ENCODE peak calls at places on chromosomes 16 and 17, in four cellular contexts. L is H1, N is neuronal stem cell, M is mesenchymal stem cell. P is an unnamed sample.

GRCh38 chr17:58325289-58325726 is 3.3 kb downstream of the TSPOAP1 start:
- DNase-seq in L (peak), N (no peak), M (no peak), P (peak)

GRCh38 chr16:26175944-26176343 is 484.2 kb downstream of the HS3ST4 start:
- DNase-seq in L (no peak), N (no peak), M (no peak), P (no peak)

GRCh38 chr16:85857406-85857805 is 41.6 kb upstream of the IRF8 start:
- DNase-seq in L (no peak), N (no peak), M (no peak), P (no peak)

GRCh38 chr16:87784812-87785211 is 19.0 kb upstream of the KLHDC4 start:
- DNase-seq in L (no peak), N (no peak), M (no peak), P (peak)

GRCh38 chr17:21089145-21089544 is 37.6 kb upstream of the DHRS7B start:
- DNase-seq in L (no peak), N (no peak), M (peak), P (no peak)

GRCh38 chr17:82092995-82093751 is 4.9 kb downstream of the FASN start:
- DNase-seq in L (no peak), N (no peak), M (no peak), P (no peak)

GRCh38 chr17:58415371-58416055 is 1.8 kb downstream of the RNF43 start:
- DNase-seq in L (no peak), N (no peak), M (no peak), P (peak)

GRCh38 chr17:66123163-66123562 is 68.8 kb downstream of the CEP112 start:
- DNase-seq in L (no peak), N (no peak), M (peak), P (peak)

GRCh38 chr16:85664580-85665372 is 24.0 kb downstream of the GINS2 start:
- DNase-seq in L (no peak), N (no peak), M (no peak), P (no peak)

GRCh38 chr17:2068101-2068518 is 13.2 kb downstream of the HIC1 start:
- DNase-seq in L (no peak), N (no peak), M (peak), P (no peak)

GRCh38 chr16:86375841-86376240 is 134.5 kb upstream of the FOXF1 start:
- DNase-seq in L (no peak), N (no peak), M (peak), P (no peak)

GRCh38 chr17:17887752-17888304 is 51.0 kb upstream of the SREBF1 start:
- DNase-seq in L (no peak), N (no peak), M (no peak), P (no peak)

GRCh38 chr16:16868727-16869126 is 489.8 kb downstream of the NPIPA7 start:
- DNase-seq in L (no peak), N (no peak), M (no peak), P (peak)

GRCh38 chr16:4386452-4386813 is 14.8 kb downstream of the VASN start:
- DNase-seq in L (peak), N (no peak), M (no peak), P (no peak)

GRCh38 chr17:27269978-27270377 is 23.9 kb upstream of the WSB1 start:
- DNase-seq in L (no peak), N (no peak), M (no peak), P (no peak)

GRCh38 chr17:57259817-57260216 is 3.5 kb downstream of the MSI2 start:
- DNase-seq in L (peak), N (no peak), M (no peak), P (no peak)

GRCh38 chr16:82047374-82047773 is 12.3 kb downstream of the HSD17B2 start:
- DNase-seq in L (no peak), N (no peak), M (no peak), P (no peak)

GRCh38 chr17:30333503-30334240 is at the start of gene TMIGD1:
- DNase-seq in L (no peak), N (no peak), M (no peak), P (no peak)

GRCh38 chr17:27351741-27352140 is 57.8 kb downstream of the WSB1 start:
- DNase-seq in L (no peak), N (no peak), M (no peak), P (no peak)

GRCh38 chr16:75107505-75107904 is 9.1 kb downstream of the LDHD start:
- DNase-seq in L (no peak), N (no peak), M (no peak), P (no peak)

GRCh38 chr16:19289805-19290490 is 4.4 kb downstream of the CLEC19A start:
- DNase-seq in L (peak), N (peak), M (no peak), P (peak)

GRCh38 chr16:4511441-4512082 is 27.0 kb downstream of the CDIP1 start:
- DNase-seq in L (peak), N (peak), M (peak), P (peak)

GRCh38 chr17:32491371-32492280 is 4.8 kb downstream of the CDK5R1 start:
- DNase-seq in L (no peak), N (no peak), M (no peak), P (no peak)

GRCh38 chr16:2689968-2690830 is 7.9 kb downstream of the KCTD5 start:
- DNase-seq in L (no peak), N (no peak), M (no peak), P (no peak)

GRCh38 chr16:74521691-74522090 is 85.2 kb downstream of the GLG1 start:
- DNase-seq in L (no peak), N (no peak), M (peak), P (peak)

GRCh38 chr17:2990396-2990795 is 73.0 kb downstream of the OR1D5 start:
- DNase-seq in L (no peak), N (no peak), M (no peak), P (no peak)

GRCh38 chr17:81817758-81818147 is 13.8 kb downstream of the GCGR start:
- DNase-seq in L (no peak), N (no peak), M (no peak), P (no peak)

GRCh38 chr17:20009302-20010098 is at the start of gene SPECC1:
- DNase-seq in L (peak), N (peak), M (peak), P (peak)

GRCh38 chr17:65205655-65206054 is 68.5 kb downstream of the RGS9 start:
- DNase-seq in L (no peak), N (no peak), M (no peak), P (no peak)

GRCh38 chr16:89922477-89922883 is 662 bp upstream of the TUBB3 start:
- DNase-seq in L (peak), N (peak), M (peak), P (peak)

GRCh38 chr17:76716834-76717205 is 6.1 kb upstream of the MXRA7 start:
- DNase-seq in L (no peak), N (no peak), M (peak), P (no peak)

GRCh38 chr17:19390951-19391350 is 4.0 kb upstream of the MFAP4 start:
- DNase-seq in L (no peak), N (no peak), M (no peak), P (no peak)

GRCh38 chr17:67785526-67785925 is 39.8 kb upstream of the BPTF start:
- DNase-seq in L (no peak), N (no peak), M (no peak), P (no peak)

GRCh38 chr17:2050871-2051387 is 4.0 kb upstream of the HIC1 start:
- DNase-seq in L (peak), N (no peak), M (peak), P (no peak)

GRCh38 chr17:57985675-57985974 is 2.4 kb downstream of the VEZF1 start:
- DNase-seq in L (no peak), N (no peak), M (peak), P (no peak)

GRCh38 chr16:20879175-20880053 is 20.7 kb downstream of the DCUN1D3 start:
- DNase-seq in L (no peak), N (no peak), M (peak), P (no peak)

GRCh38 chr16:20880867-20881866 is 19.0 kb downstream of the DCUN1D3 start:
- DNase-seq in L (no peak), N (no peak), M (no peak), P (no peak)

GRCh38 chr16:20874088-20874581 is 26.0 kb downstream of the DCUN1D3 start:
- DNase-seq in L (no peak), N (no peak), M (no peak), P (no peak)

GRCh38 chr16:20875358-20875656 is 24.9 kb downstream of the DCUN1D3 start:
- DNase-seq in L (no peak), N (no peak), M (no peak), P (no peak)

GRCh38 chr16:20878682-20879147 is 21.4 kb downstream of the DCUN1D3 start:
- DNase-seq in L (no peak), N (no peak), M (no peak), P (no peak)
- H2BK15ac ChIP-seq in L (no peak), N (no peak), M (no peak), P (no peak)

GRCh38 chr16:48965391-48965790 is 316.2 kb downstream of the CBLN1 start:
- DNase-seq in L (no peak), N (no peak), M (peak), P (no peak)
- H2BK15ac ChIP-seq in L (no peak), N (no peak), M (no peak), P (no peak)

GRCh38 chr17:8162997-8163977 is 539 bp upstream of the VAMP2 start:
- DNase-seq in L (peak), N (no peak), M (peak), P (peak)
- H2BK15ac ChIP-seq in L (peak), N (peak), M (peak), P (no peak)

DNA sequence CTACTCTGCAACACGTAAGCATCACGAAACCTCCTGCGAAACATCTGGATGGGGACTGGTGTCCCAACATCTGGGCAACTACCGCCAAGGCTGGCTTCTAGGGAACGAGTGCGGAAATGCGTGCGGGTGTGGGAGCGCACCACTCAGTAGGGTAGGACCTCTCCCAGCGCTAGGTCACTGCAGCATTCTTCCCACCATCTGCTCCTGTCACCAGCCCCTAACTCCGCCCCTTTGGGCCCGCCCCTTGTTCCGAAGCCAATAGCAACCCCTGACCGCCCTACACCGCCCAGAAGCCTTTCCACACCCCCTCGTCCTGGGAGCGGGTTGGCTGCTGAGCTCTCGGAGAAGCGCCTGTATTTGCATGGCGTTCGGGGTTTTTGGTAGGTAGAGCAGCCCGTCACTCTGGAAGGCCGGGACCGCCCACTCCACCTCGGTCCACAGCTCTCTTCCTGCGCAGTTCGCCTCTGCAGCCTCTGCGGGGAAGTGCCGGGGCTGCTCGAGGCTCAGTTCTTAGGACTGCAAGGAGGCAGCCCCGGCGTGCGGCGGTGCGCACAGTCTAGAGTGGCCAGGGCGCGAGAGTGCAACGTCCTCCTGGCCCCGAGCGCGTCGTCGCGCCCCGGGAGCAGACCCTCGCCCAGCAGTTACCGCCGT is at the start of gene HS3ST3B1:
- DNase-seq in L (peak), N (peak), M (peak), P (peak)
- H2BK15ac ChIP-seq in L (peak), N (peak), M (peak), P (no peak)

GRCh38 chr16:14347706-14348105 is 276.6 kb downstream of the MRTFB start:
- DNase-seq in L (no peak), N (no peak), M (no peak), P (no peak)
- H2BK15ac ChIP-seq in L (no peak), N (no peak), M (no peak), P (no peak)

DNA sequence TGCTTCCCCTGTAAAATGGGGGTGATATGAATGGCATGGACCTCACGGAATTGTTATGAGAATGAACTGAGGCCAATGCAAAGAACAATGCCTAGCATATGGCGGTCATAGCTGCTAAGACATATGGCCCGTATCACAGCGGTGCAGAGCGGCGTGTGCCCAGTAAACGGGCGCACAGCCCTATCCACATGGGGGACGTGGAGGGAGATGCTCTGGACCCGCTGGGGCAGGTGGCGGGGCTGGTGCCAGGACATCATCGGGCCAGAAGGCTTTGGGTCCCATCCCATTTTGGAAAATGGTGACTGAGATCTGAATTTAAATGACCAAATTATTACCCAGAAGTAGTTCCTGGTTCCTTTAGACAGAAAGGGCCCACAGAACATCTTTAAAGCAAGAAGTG is 18.5 kb upstream of the CPSF4L start:
- DNase-seq in L (no peak), N (no peak), M (no peak), P (no peak)
- H2BK15ac ChIP-seq in L (no peak), N (peak), M (peak), P (no peak)

GRCh38 chr17:50279639-50280038 is 5.4 kb downstream of the TMEM92 start:
- DNase-seq in L (no peak), N (no peak), M (no peak), P (no peak)
- H2BK15ac ChIP-seq in L (peak), N (peak), M (peak), P (no peak)

GRCh38 chr16:66926171-66926570 is 836 bp upstream of the RRAD start:
- DNase-seq in L (no peak), N (no peak), M (peak), P (no peak)

GRCh38 chr16:66928702-66929388 is 3.5 kb upstream of the RRAD start:
- DNase-seq in L (peak), N (no peak), M (peak), P (peak)

GRCh38 chr16:66930189-66930588 is 4.0 kb downstream of the CIAO2B start:
- DNase-seq in L (no peak), N (no peak), M (peak), P (no peak)

GRCh38 chr16:66927012-66927436 is 1.7 kb upstream of the RRAD start:
- DNase-seq in L (no peak), N (no peak), M (peak), P (peak)

GRCh38 chr16:66927918-66928649 is 2.7 kb upstream of the RRAD start:
- DNase-seq in L (no peak), N (no peak), M (peak), P (no peak)
- H2BK15ac ChIP-seq in L (peak), N (no peak), M (no peak), P (no peak)